ENCODE peak calls at places on chromosomes 1 and 21, in seven cellular contexts. One of them, this sample, is unnamed.
A peak's percentile ranks its signal among the peaks of the same experiment; 100 is the strongest.

GRCh38 chr1:7560128-7560527 is 211.0 kb upstream of the VAMP3 start:
- DNase-seq in stimulated activated CD4-positive, alpha-beta T cell treated with anti-CD3 and anti-CD28 coated beads, Interleukin-12 subunit alpha, Interleukin-12 subunit beta, amount 100 ng/mL, for 4 hours: no peak
- DNase-seq in stimulated activated CD8-positive, alpha-beta memory T cell treated with anti-CD3 and anti-CD28 coated beads, Interleukin-4, amount 100 ng/mL, for 24 hours: no peak
- DNase-seq in MCF 10A: no peak
- DNase-seq in activated gamma-delta T cell treated with anti-CD3 and anti-CD28 coated beads, Interleukin-2, amount 50 U/mL, for 16 hours: no peak
- DNase-seq in H7: no peak
- DNase-seq in activated T-helper 1 cell treated with anti-CD3 and anti-CD28 coated beads, Interleukin-2, amount 50 U/mL, for 16 hours: no peak
- DNase-seq in this sample: no peak

GRCh38 chr1:230047114-230047865 is 19.7 kb upstream of the GALNT2 start:
- DNase-seq in MCF 10A: peak; percentile 94
- DNase-seq in activated gamma-delta T cell treated with anti-CD3 and anti-CD28 coated beads, Interleukin-2, amount 50 U/mL, for 16 hours: no peak
- DNase-seq in stimulated activated CD4-positive, alpha-beta T cell treated with anti-CD3 and anti-CD28 coated beads, Interleukin-12 subunit alpha, Interleukin-12 subunit beta, amount 100 ng/mL, for 4 hours: no peak
- DNase-seq in activated T-helper 1 cell treated with anti-CD3 and anti-CD28 coated beads, Interleukin-2, amount 50 U/mL, for 16 hours: no peak
- DNase-seq in stimulated activated CD8-positive, alpha-beta memory T cell treated with anti-CD3 and anti-CD28 coated beads, Interleukin-4, amount 100 ng/mL, for 24 hours: no peak
- DNase-seq in H7: peak; percentile 47
- DNase-seq in this sample: no peak

GRCh38 chr21:37257967-37258877 is 8.9 kb downstream of the VPS26C start:
- DNase-seq in H7: peak; percentile 80
- DNase-seq in stimulated activated CD4-positive, alpha-beta T cell treated with anti-CD3 and anti-CD28 coated beads, Interleukin-12 subunit alpha, Interleukin-12 subunit beta, amount 100 ng/mL, for 4 hours: peak; percentile 72
- DNase-seq in activated T-helper 1 cell treated with anti-CD3 and anti-CD28 coated beads, Interleukin-2, amount 50 U/mL, for 16 hours: peak; percentile 64
- DNase-seq in stimulated activated CD8-positive, alpha-beta memory T cell treated with anti-CD3 and anti-CD28 coated beads, Interleukin-4, amount 100 ng/mL, for 24 hours: peak; percentile 70
- DNase-seq in MCF 10A: peak; percentile 84
- DNase-seq in activated gamma-delta T cell treated with anti-CD3 and anti-CD28 coated beads, Interleukin-2, amount 50 U/mL, for 16 hours: peak; percentile 67
- DNase-seq in this sample: peak; percentile 65

GRCh38 chr1:205521646-205522150 is 17.2 kb downstream of the CDK18 start:
- DNase-seq in activated T-helper 1 cell treated with anti-CD3 and anti-CD28 coated beads, Interleukin-2, amount 50 U/mL, for 16 hours: no peak
- DNase-seq in MCF 10A: no peak
- DNase-seq in stimulated activated CD4-positive, alpha-beta T cell treated with anti-CD3 and anti-CD28 coated beads, Interleukin-12 subunit alpha, Interleukin-12 subunit beta, amount 100 ng/mL, for 4 hours: no peak
- DNase-seq in activated gamma-delta T cell treated with anti-CD3 and anti-CD28 coated beads, Interleukin-2, amount 50 U/mL, for 16 hours: no peak
- DNase-seq in stimulated activated CD8-positive, alpha-beta memory T cell treated with anti-CD3 and anti-CD28 coated beads, Interleukin-4, amount 100 ng/mL, for 24 hours: no peak
- DNase-seq in H7: no peak
- DNase-seq in this sample: no peak

GRCh38 chr1:29708818-29709710 is 472.7 kb downstream of the PTPRU start:
- DNase-seq in activated T-helper 1 cell treated with anti-CD3 and anti-CD28 coated beads, Interleukin-2, amount 50 U/mL, for 16 hours: no peak
- DNase-seq in H7: no peak
- DNase-seq in stimulated activated CD4-positive, alpha-beta T cell treated with anti-CD3 and anti-CD28 coated beads, Interleukin-12 subunit alpha, Interleukin-12 subunit beta, amount 100 ng/mL, for 4 hours: no peak
- DNase-seq in stimulated activated CD8-positive, alpha-beta memory T cell treated with anti-CD3 and anti-CD28 coated beads, Interleukin-4, amount 100 ng/mL, for 24 hours: no peak
- DNase-seq in activated gamma-delta T cell treated with anti-CD3 and anti-CD28 coated beads, Interleukin-2, amount 50 U/mL, for 16 hours: no peak
- DNase-seq in MCF 10A: peak; percentile 91
- DNase-seq in this sample: no peak

GRCh38 chr1:210397252-210397651 is 68.5 kb downstream of the HHAT start:
- DNase-seq in stimulated activated CD4-positive, alpha-beta T cell treated with anti-CD3 and anti-CD28 coated beads, Interleukin-12 subunit alpha, Interleukin-12 subunit beta, amount 100 ng/mL, for 4 hours: no peak
- DNase-seq in activated gamma-delta T cell treated with anti-CD3 and anti-CD28 coated beads, Interleukin-2, amount 50 U/mL, for 16 hours: no peak
- DNase-seq in MCF 10A: no peak
- DNase-seq in stimulated activated CD8-positive, alpha-beta memory T cell treated with anti-CD3 and anti-CD28 coated beads, Interleukin-4, amount 100 ng/mL, for 24 hours: no peak
- DNase-seq in H7: no peak
- DNase-seq in activated T-helper 1 cell treated with anti-CD3 and anti-CD28 coated beads, Interleukin-2, amount 50 U/mL, for 16 hours: no peak
- DNase-seq in this sample: no peak

GRCh38 chr1:226568975-226569741 is 20.6 kb downstream of the STUM start:
- DNase-seq in stimulated activated CD8-positive, alpha-beta memory T cell treated with anti-CD3 and anti-CD28 coated beads, Interleukin-4, amount 100 ng/mL, for 24 hours: no peak
- DNase-seq in activated T-helper 1 cell treated with anti-CD3 and anti-CD28 coated beads, Interleukin-2, amount 50 U/mL, for 16 hours: no peak
- DNase-seq in H7: no peak
- DNase-seq in MCF 10A: no peak
- DNase-seq in stimulated activated CD4-positive, alpha-beta T cell treated with anti-CD3 and anti-CD28 coated beads, Interleukin-12 subunit alpha, Interleukin-12 subunit beta, amount 100 ng/mL, for 4 hours: no peak
- DNase-seq in activated gamma-delta T cell treated with anti-CD3 and anti-CD28 coated beads, Interleukin-2, amount 50 U/mL, for 16 hours: no peak
- DNase-seq in this sample: no peak

GRCh38 chr1:31105646-31106045 is 40.1 kb upstream of the PUM1 start:
- DNase-seq in MCF 10A: no peak
- DNase-seq in H7: no peak
- DNase-seq in activated gamma-delta T cell treated with anti-CD3 and anti-CD28 coated beads, Interleukin-2, amount 50 U/mL, for 16 hours: no peak
- DNase-seq in stimulated activated CD8-positive, alpha-beta memory T cell treated with anti-CD3 and anti-CD28 coated beads, Interleukin-4, amount 100 ng/mL, for 24 hours: no peak
- DNase-seq in stimulated activated CD4-positive, alpha-beta T cell treated with anti-CD3 and anti-CD28 coated beads, Interleukin-12 subunit alpha, Interleukin-12 subunit beta, amount 100 ng/mL, for 4 hours: no peak
- DNase-seq in activated T-helper 1 cell treated with anti-CD3 and anti-CD28 coated beads, Interleukin-2, amount 50 U/mL, for 16 hours: no peak
- DNase-seq in this sample: no peak